ENCODE peak calls at places on chromosome 16, in four cellular contexts. V, G, S and L are unnamed samples.

GRCh38 chr16:85812031-85812807 is 12.7 kb downstream of the COX4I1 start:
- DNase-seq in V (no peak), G (no peak), S (no peak), L (no peak)

GRCh38 chr16:57534337-57534880 is 2.0 kb downstream of the CCDC102A start:
- DNase-seq in V (no peak), S (no peak), G (no peak), L (no peak)

GRCh38 chr16:51402785-51403184 is 251.7 kb upstream of the SALL1 start:
- DNase-seq in V (no peak), S (no peak), G (no peak), L (no peak)

GRCh38 chr16:53282975-53283946 is 151.0 kb upstream of the RBL2 start:
- DNase-seq in V (no peak), G (no peak), S (peak; percentile 53), L (no peak)

GRCh38 chr16:51922476-51922875 is 624.5 kb downstream of the TOX3 start:
- DNase-seq in S (no peak), V (no peak), G (no peak), L (no peak)

GRCh38 chr16:89103156-89103555 is 9.5 kb downstream of the ACSF3 start:
- DNase-seq in S (no peak), V (no peak), G (no peak), L (no peak)

GRCh38 chr16:83704656-83705055 is 103.1 kb upstream of the HSBP1 start:
- DNase-seq in S (no peak), V (no peak), G (no peak), L (no peak)

GRCh38 chr16:22969567-22969966 is 155.6 kb downstream of the HS3ST2 start:
- DNase-seq in G (no peak), S (peak; percentile 60), V (no peak), L (no peak)

GRCh38 chr16:3904875-3905274 is 24.4 kb upstream of the CREBBP start:
- DNase-seq in V (no peak), G (no peak), S (peak; percentile 41), L (no peak)

GRCh38 chr16:85221081-85221809 is 109.0 kb upstream of the CIBAR2 start:
- DNase-seq in G (no peak), V (no peak), S (no peak), L (no peak)

DNA sequence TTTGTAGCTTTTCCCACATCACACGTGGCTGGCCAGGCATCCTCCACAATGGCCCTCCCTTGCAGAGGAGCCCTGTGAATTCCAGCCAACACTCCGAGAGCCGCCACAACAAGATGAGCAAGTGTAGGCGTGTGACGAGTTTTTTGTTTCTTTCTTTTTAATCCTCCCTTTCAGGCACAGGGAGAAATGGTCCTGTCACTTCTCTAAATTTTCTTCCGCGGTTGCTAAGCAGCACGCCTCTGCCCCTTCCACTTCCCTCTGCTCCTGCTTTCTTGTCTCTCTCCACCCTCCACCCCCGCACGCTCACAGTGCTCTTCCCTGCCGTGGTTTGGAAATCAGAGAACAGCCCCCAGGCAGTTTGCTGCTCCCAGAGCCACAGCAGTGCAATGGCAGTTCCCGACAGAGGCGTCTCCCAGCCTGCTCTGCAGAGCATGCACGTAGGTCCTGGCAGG is 68.0 kb upstream of the MRTFB start:
- DNase-seq in S (peak; percentile 63), V (peak; percentile 50), G (peak; percentile 61), L (no peak)
- TF ChIP-seq CTCF in S (no peak), V (no peak), G (peak; percentile 31), L (no peak)

GRCh38 chr16:75249441-75249840 is 2.0 kb downstream of the BCAR1 start:
- DNase-seq in V (no peak), S (no peak), G (no peak), L (no peak)

GRCh38 chr16:75248536-75249380 is 2.7 kb downstream of the BCAR1 start:
- DNase-seq in G (no peak), V (no peak), S (no peak), L (no peak)

GRCh38 chr16:75251280-75252048 is at the start of gene BCAR1:
- DNase-seq in V (peak; percentile 90), G (peak; percentile 92), S (peak; percentile 68), L (peak; percentile 71)

GRCh38 chr16:75250809-75251279 is 580 bp downstream of the BCAR1 start:
- DNase-seq in V (peak; percentile 61), S (no peak), G (peak; percentile 31), L (no peak)

DNA sequence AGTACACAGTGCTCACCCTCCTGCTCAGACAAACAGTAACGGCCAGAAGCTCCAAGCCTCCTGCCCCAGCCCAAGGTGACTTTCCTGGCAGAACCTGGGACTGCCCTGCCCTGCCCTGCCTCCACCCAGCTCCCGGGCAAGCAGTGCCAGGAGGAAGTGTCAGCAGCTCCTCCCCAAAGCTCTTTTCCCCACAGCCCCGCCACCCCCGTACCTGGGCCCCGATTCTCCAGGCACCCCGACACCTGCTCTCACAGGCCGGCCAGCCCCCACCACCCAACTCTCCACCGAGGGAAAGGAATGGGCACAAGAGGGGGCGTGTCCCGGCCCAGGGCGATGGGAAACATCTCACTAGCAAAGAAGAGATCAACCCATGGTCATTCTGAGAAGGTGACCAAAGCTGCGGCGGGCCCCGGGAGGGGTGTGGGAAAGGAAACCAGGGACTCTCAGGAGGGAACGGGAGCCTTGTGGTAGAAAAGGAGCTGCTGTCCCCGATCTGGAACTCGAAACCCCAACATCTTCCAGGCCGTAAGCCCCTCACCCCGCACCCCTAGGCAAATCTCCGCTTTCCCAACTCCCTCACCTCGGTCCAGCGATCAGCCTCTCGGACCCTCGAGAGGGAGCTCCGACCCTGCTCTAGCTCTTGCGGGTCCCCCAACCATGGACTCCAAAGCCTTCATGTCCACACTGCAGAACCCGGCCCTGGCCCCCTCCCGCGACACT is 1.2 kb downstream of the BCAR1 start:
- DNase-seq in V (peak; percentile 55), S (no peak), G (peak; percentile 63), L (no peak)
- H3K4me3 ChIP-seq in V (peak overlapping the region; percentile 27), S (peak overlapping the region; percentile 71), G (peak overlapping the region; percentile 97), L (peak overlapping the region; percentile 84)

GRCh38 chr16:19177111-19177747 is 9.2 kb downstream of the SYT17 start:
- DNase-seq in V (no peak), G (no peak), S (no peak), L (no peak)
- TF ChIP-seq CTCF in V (no peak), G (no peak), S (peak; percentile 35), L (no peak)

DNA sequence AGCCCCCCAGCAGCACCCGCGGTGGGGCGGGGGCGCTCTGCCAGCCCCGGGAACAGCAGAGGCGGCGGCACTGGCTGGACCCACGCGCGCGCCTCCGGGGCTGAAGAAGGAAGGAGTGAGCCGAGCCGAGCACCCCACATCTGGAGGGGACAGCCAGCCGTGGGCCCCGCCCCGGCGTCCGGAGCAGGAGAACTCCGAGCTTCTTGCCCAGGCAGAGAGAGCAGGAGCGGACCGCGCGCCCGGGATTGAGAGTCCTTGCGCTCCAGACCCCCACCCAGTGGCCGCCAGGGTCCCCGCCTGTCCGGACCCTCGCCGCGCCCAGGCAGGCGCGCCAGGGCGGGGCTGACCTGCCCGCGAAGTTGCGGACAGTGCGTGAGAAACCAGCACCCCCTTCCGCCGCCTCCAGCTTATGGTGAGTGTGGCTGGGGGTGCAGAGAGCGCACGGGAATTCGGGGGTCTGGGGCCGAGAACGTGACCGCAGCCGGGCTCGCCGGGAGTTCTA is 921.9 kb upstream of the EEF2KMT start:
- DNase-seq in V (no peak), S (no peak), G (no peak), L (no peak)
- H3K4me3 ChIP-seq in V (no peak overlapping the region), S (no peak overlapping the region), G (peak overlapping the region; percentile 21), L (no peak overlapping the region)

GRCh38 chr16:24538756-24539294 is 541 bp upstream of the RBBP6 start:
- DNase-seq in G (no peak), V (peak; percentile 82), S (peak; percentile 73), L (peak; percentile 23)
- TF ChIP-seq CTCF in G (no peak), V (no peak), S (no peak), L (no peak)

DNA sequence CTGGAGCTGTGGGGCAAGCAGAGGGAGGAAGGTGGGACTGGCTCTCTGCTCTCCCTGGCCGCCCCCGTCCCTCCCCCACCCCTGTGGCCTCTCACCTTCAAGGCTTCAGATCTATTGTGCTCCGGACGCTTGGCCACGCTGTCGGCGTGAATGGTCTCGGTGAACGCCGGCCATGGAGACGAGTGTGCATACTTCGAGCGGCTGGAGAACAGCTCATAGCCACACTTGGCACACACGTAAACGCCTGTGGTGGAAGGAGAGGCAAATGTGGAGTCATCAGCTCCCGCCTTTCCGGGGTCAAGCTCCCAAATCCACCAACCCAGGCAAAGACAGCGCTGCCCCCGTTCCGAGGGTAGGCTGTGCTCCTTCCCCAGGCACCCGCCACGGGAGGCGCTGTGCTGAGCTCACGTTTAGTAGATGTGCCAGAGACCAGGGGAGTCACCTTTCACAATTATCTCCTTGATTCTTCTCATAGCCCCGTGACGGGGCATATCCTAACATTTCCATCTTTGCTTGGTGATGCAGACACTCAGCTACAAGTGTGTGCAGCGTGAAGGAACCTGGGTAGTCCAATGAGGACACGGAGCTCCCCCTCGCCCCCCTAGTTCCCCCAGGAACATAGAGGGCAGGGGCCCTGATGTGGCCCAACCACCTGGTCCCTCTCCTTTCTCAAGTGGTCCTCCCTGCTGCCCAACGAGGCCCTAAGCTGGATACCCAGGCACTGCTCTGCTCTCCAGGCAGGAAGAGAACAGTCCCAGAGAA is 1.7 kb downstream of the MSRB1 start:
- DNase-seq in G (no peak), S (no peak), V (no peak), L (no peak)
- H3K4me3 ChIP-seq in G (peak overlapping the region; percentile 77), S (peak overlapping the region; percentile 81), V (no peak overlapping the region), L (peak overlapping the region; percentile 87)

GRCh38 chr16:64469906-64470702 is 651.8 kb downstream of the CDH11 start:
- DNase-seq in G (peak; percentile 28), S (no peak), V (no peak), L (no peak)
- TF ChIP-seq CTCF in G (peak; percentile 43), S (no peak), V (no peak), L (peak; percentile 16)

GRCh38 chr16:82651921-82652601 is 25.3 kb downstream of the CDH13 start:
- DNase-seq in S (no peak), G (no peak), V (no peak), L (no peak)
- H3K4me3 ChIP-seq in S (no peak overlapping the region), G (peak overlapping the region; percentile 42), V (no peak overlapping the region), L (no peak overlapping the region)

DNA sequence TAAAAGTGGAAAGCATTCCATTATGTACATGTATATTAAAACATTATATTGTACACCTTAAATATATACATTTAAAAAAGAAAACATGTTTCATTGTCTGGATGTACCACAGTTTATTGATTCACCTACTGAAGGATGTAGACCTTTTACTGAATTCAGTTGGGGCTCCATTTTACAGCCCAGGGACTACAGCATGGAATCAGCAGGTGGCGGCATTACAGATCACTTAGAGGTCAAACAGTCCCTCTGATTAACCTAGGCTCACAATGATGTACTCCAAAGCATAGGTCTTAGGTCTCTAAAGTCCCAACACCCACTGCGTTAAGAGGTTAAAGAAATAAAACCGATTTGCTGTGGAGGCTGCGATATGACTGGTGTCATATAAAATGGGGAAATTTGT is 490.9 kb downstream of the SHISA9 start:
- DNase-seq in S (no peak), V (no peak), G (no peak), L (no peak)
- TF ChIP-seq CTCF in S (no peak), V (no peak), G (no peak), L (no peak)